ENCODE peak calls at places on chromosome X, in eight cellular contexts. One of them, this sample, is unnamed.

GRCh38 chrX:12013220-12013619 is 125.1 kb upstream of the FRMPD4 start:
- DNase-seq in ureter: no peak
- DNase-seq in LoVo: no peak
- DNase-seq in CD8-positive, alpha-beta T cell: no peak
- DNase-seq in A549: no peak
- DNase-seq in mesothelial cell of epicardium: no peak
- DNase-seq in HCEC 1CT: peak
- DNase-seq in NCI-H1092 treated with DMSO at 0.1 percent for 48 hours: no peak
- DNase-seq in this sample: no peak

GRCh38 chrX:110853610-110854009 is 58.0 kb upstream of the CHRDL1 start:
- DNase-seq in ureter: no peak
- DNase-seq in LoVo: peak
- DNase-seq in CD8-positive, alpha-beta T cell: no peak
- DNase-seq in A549: peak
- DNase-seq in mesothelial cell of epicardium: no peak
- DNase-seq in HCEC 1CT: peak
- DNase-seq in NCI-H1092 treated with DMSO at 0.1 percent for 48 hours: peak
- DNase-seq in this sample: no peak

GRCh38 chrX:152896450-152896849 is 1.4 kb upstream of the ZNF185 start:
- DNase-seq in ureter: no peak
- DNase-seq in LoVo: peak
- DNase-seq in CD8-positive, alpha-beta T cell: no peak
- DNase-seq in A549: peak
- DNase-seq in mesothelial cell of epicardium: no peak
- DNase-seq in HCEC 1CT: no peak
- DNase-seq in NCI-H1092 treated with DMSO at 0.1 percent for 48 hours: no peak
- DNase-seq in this sample: no peak

GRCh38 chrX:124028177-124028576 is 66.7 kb downstream of the STAG2 start:
- DNase-seq in ureter: no peak
- DNase-seq in LoVo: no peak
- DNase-seq in CD8-positive, alpha-beta T cell: no peak
- DNase-seq in A549: no peak
- DNase-seq in mesothelial cell of epicardium: no peak
- DNase-seq in HCEC 1CT: peak
- DNase-seq in NCI-H1092 treated with DMSO at 0.1 percent for 48 hours: no peak
- DNase-seq in this sample: no peak

GRCh38 chrX:51332188-51332942 is at the start of gene NUDT10:
- DNase-seq in ureter: peak
- DNase-seq in LoVo: no peak
- DNase-seq in CD8-positive, alpha-beta T cell: peak
- DNase-seq in A549: no peak
- DNase-seq in mesothelial cell of epicardium: peak
- DNase-seq in HCEC 1CT: no peak
- DNase-seq in NCI-H1092 treated with DMSO at 0.1 percent for 48 hours: peak
- DNase-seq in this sample: peak

GRCh38 chrX:56503941-56504673 is 59.3 kb upstream of the UBQLN2 start:
- DNase-seq in ureter: no peak
- DNase-seq in LoVo: peak
- DNase-seq in CD8-positive, alpha-beta T cell: no peak
- DNase-seq in A549: no peak
- DNase-seq in mesothelial cell of epicardium: no peak
- DNase-seq in HCEC 1CT: no peak
- DNase-seq in NCI-H1092 treated with DMSO at 0.1 percent for 48 hours: no peak
- DNase-seq in this sample: no peak

GRCh38 chrX:107684956-107685385 is 56.7 kb downstream of the PRPS1 start:
- DNase-seq in ureter: peak
- DNase-seq in LoVo: no peak
- DNase-seq in CD8-positive, alpha-beta T cell: no peak
- DNase-seq in A549: no peak
- DNase-seq in mesothelial cell of epicardium: no peak
- DNase-seq in HCEC 1CT: peak
- DNase-seq in NCI-H1092 treated with DMSO at 0.1 percent for 48 hours: no peak
- DNase-seq in this sample: peak

GRCh38 chrX:38044682-38045081 is 38.3 kb downstream of the SYTL5 start:
- DNase-seq in ureter: no peak
- DNase-seq in LoVo: no peak
- DNase-seq in CD8-positive, alpha-beta T cell: no peak
- DNase-seq in A549: no peak
- DNase-seq in mesothelial cell of epicardium: no peak
- DNase-seq in HCEC 1CT: no peak
- DNase-seq in NCI-H1092 treated with DMSO at 0.1 percent for 48 hours: no peak
- DNase-seq in this sample: no peak

GRCh38 chrX:102658551-102658950 is 7.3 kb downstream of the GPRASP1 start:
- DNase-seq in ureter: no peak
- DNase-seq in LoVo: no peak
- DNase-seq in CD8-positive, alpha-beta T cell: no peak
- DNase-seq in A549: no peak
- DNase-seq in mesothelial cell of epicardium: no peak
- DNase-seq in HCEC 1CT: peak
- DNase-seq in NCI-H1092 treated with DMSO at 0.1 percent for 48 hours: no peak
- DNase-seq in this sample: no peak

GRCh38 chrX:627510-627964 is 3.1 kb upstream of the SHOX start:
- DNase-seq in ureter: no peak
- DNase-seq in LoVo: no peak
- DNase-seq in CD8-positive, alpha-beta T cell: no peak
- DNase-seq in A549: no peak
- DNase-seq in mesothelial cell of epicardium: no peak
- DNase-seq in HCEC 1CT: no peak
- DNase-seq in NCI-H1092 treated with DMSO at 0.1 percent for 48 hours: no peak
- DNase-seq in this sample: no peak

GRCh38 chrX:39582091-39582490 is 515.7 kb downstream of the BCOR start:
- DNase-seq in ureter: no peak
- DNase-seq in LoVo: peak
- DNase-seq in CD8-positive, alpha-beta T cell: no peak
- DNase-seq in A549: no peak
- DNase-seq in mesothelial cell of epicardium: no peak
- DNase-seq in HCEC 1CT: no peak
- DNase-seq in NCI-H1092 treated with DMSO at 0.1 percent for 48 hours: peak
- DNase-seq in this sample: no peak

GRCh38 chrX:120200851-120201250 is 42.4 kb downstream of the RHOXF2 start:
- DNase-seq in ureter: no peak
- DNase-seq in LoVo: no peak
- DNase-seq in CD8-positive, alpha-beta T cell: no peak
- DNase-seq in A549: no peak
- DNase-seq in mesothelial cell of epicardium: no peak
- DNase-seq in HCEC 1CT: no peak
- DNase-seq in NCI-H1092 treated with DMSO at 0.1 percent for 48 hours: no peak
- DNase-seq in this sample: no peak

GRCh38 chrX:144627947-144628346 is 619.4 kb upstream of the SPANXN1 start:
- DNase-seq in ureter: no peak
- DNase-seq in LoVo: no peak
- DNase-seq in CD8-positive, alpha-beta T cell: no peak
- DNase-seq in A549: no peak
- DNase-seq in mesothelial cell of epicardium: no peak
- DNase-seq in HCEC 1CT: no peak
- DNase-seq in NCI-H1092 treated with DMSO at 0.1 percent for 48 hours: no peak
- DNase-seq in this sample: no peak